ENCODE peak calls at places on chromosomes 6 and 20, in nine cellular contexts. C is kidney epithelial cell, D is spleen, X is ovary, Z is GM12865, A is astrocyte of the cerebellum, K is HCT116, N is neuronal stem cell, U is NB4. Q is an unnamed sample.

GRCh38 chr6:39074486-39074885 is 25.9 kb downstream of the GLP1R start:
- DNase-seq in C (no peak), K (no peak), N (no peak), A (no peak), Z (no peak), D (peak), X (no peak), U (no peak), Q (no peak)

GRCh38 chr6:74606488-74607135 is 599.2 kb downstream of the COL12A1 start:
- DNase-seq in N (no peak), U (peak), C (peak), D (no peak), X (no peak), K (no peak), Z (no peak), A (peak), Q (no peak)

GRCh38 chr20:44134897-44135810 is 51.8 kb downstream of the JPH2 start:
- DNase-seq in A (no peak), N (no peak), K (no peak), U (peak), X (no peak), D (no peak), Z (peak), C (no peak), Q (no peak)

GRCh38 chr20:47876348-47877056 is 91.2 kb upstream of the SULF2 start:
- DNase-seq in X (no peak), A (no peak), N (no peak), C (no peak), U (no peak), Z (no peak), K (no peak), D (no peak), Q (no peak)

GRCh38 chr6:157813757-157814455 is 9.1 kb upstream of the SNX9 start:
- DNase-seq in A (peak), D (no peak), N (no peak), Z (no peak), U (no peak), C (no peak), X (no peak), K (no peak), Q (no peak)

GRCh38 chr6:168596316-168596715 is 155.3 kb downstream of the SMOC2 start:
- DNase-seq in C (no peak), X (no peak), Z (no peak), U (no peak), K (no peak), D (no peak), A (no peak), N (no peak), Q (no peak)

GRCh38 chr6:11012295-11012754 is 31.8 kb downstream of the ELOVL2 start:
- DNase-seq in Z (no peak), U (no peak), K (no peak), X (no peak), C (no peak), D (no peak), N (no peak), A (no peak), Q (no peak)

GRCh38 chr6:43103253-43103876 is 27.3 kb downstream of the PTK7 start:
- DNase-seq in D (no peak), C (no peak), K (no peak), U (no peak), X (no peak), A (no peak), N (no peak), Z (no peak), Q (no peak)

GRCh38 chr20:2814076-2814475 is 711 bp upstream of the C20orf141 start:
- DNase-seq in A (no peak), C (no peak), U (no peak), X (no peak), D (no peak), K (no peak), Z (no peak), N (no peak), Q (no peak)

GRCh38 chr6:105591053-105591452 is 188.2 kb upstream of the PREP start:
- DNase-seq in K (no peak), A (no peak), N (no peak), X (no peak), U (peak), C (no peak), D (no peak), Z (peak), Q (no peak)

GRCh38 chr20:17501701-17502100 is 29.5 kb downstream of the BFSP1 start:
- DNase-seq in K (no peak), N (no peak), U (no peak), D (no peak), A (no peak), C (no peak), X (no peak), Z (no peak), Q (no peak)

GRCh38 chr6:39130691-39131090 is 15.7 kb upstream of the SAYSD1 start:
- DNase-seq in D (no peak), U (no peak), C (no peak), A (no peak), X (no peak), N (no peak), K (no peak), Z (no peak), Q (no peak)

GRCh38 chr6:26235240-26235730 is 129.7 kb upstream of the BTN3A2 start:
- DNase-seq in Z (peak), D (no peak), A (no peak), U (peak), C (no peak), K (no peak), X (no peak), N (no peak), Q (no peak)

DNA sequence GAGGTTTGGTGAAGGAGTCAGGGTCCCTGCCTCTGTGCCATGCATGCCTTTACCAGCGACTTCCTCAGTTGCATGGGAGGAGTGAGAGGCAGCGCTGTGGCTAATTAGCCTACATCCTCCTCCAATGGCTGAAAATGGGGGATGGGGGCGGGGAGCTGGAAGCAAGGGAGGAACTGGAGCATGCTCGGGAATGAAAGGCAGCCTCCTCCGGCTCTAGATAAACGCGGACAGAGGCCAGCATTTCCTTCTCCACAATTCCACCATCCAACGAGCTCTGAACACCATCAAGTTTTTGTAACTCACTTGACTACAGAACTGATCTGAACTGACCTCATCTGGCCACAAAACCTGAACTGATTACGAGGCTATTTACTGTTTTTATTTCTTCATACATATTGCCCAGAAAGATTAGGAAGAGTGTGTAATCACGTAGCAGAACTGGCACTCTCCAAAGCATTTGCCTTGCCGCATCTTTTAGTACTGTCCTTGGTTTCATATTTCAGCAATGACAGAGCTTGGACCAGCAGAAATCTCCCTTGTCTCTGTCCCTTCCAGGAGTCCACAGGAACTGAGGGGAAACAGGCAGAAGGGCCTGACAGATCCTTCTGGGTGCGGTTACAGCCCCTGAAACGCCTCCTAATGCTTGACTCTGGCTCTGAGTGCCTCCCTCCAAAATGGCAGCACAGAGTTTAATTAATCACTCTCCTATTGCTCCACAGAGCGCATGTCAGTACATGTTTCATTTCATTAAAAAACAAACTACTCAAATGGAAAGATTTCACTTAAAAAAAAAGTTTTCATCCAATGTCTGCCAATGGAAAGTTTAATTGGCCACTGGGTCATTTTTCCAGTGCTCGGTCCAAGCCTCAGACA is 58.2 kb upstream of the TRAF3IP2 start:
- DNase-seq in C (no peak), K (no peak), N (peak), X (peak), A (no peak), U (no peak), Z (no peak), D (no peak), Q (no peak)
- H3K4me3 ChIP-seq in C (no peak), K (no peak), N (no peak), X (no peak), A (no peak), U (no peak), Z (no peak), D (no peak), Q (no peak)

DNA sequence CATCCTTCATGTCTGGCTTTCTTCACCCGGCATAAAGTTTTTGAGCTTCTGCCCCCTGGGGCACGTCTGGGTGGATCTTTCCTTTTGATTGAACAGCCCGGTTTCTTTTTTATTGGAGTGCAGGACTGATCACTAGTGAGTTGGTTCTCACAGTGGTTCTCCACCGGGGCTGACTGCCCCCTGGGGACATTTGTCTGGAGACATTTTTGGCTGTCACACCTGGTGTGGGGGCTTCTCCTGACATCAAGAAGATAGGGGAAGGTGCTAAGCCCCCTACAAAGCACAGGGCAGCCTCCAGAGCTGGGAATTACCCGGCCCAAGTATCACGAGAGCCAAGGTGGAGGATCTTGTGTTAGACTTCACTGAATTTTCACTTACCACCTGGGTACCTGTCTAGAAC is 25.7 kb upstream of the IRF4 start:
- DNase-seq in K (no peak), U (no peak), X (no peak), N (no peak), C (no peak), A (no peak), D (peak), Z (no peak), Q (no peak)
- H3K4me3 ChIP-seq in K (no peak), U (no peak), X (no peak), N (peak), C (no peak), A (no peak), D (no peak), Z (no peak), Q (no peak)

GRCh38 chr20:53736757-53737403 is 143.2 kb upstream of the ZNF217 start:
- DNase-seq in K (no peak), C (no peak), Z (peak), N (no peak), X (no peak), D (no peak), A (no peak), U (peak), Q (no peak)

GRCh38 chr20:53737404-53738038 is 143.9 kb upstream of the ZNF217 start:
- DNase-seq in Z (peak), A (no peak), X (no peak), D (no peak), U (peak), K (no peak), N (no peak), C (no peak), Q (no peak)

GRCh38 chr20:53735536-53736050 is 142.0 kb upstream of the ZNF217 start:
- DNase-seq in N (no peak), K (no peak), U (peak), C (peak), X (no peak), Z (peak), D (no peak), A (peak), Q (no peak)

GRCh38 chr20:53738039-53738944 is 144.7 kb upstream of the ZNF217 start:
- DNase-seq in D (no peak), N (no peak), A (peak), U (peak), C (peak), X (peak), Z (peak), K (no peak), Q (no peak)

DNA sequence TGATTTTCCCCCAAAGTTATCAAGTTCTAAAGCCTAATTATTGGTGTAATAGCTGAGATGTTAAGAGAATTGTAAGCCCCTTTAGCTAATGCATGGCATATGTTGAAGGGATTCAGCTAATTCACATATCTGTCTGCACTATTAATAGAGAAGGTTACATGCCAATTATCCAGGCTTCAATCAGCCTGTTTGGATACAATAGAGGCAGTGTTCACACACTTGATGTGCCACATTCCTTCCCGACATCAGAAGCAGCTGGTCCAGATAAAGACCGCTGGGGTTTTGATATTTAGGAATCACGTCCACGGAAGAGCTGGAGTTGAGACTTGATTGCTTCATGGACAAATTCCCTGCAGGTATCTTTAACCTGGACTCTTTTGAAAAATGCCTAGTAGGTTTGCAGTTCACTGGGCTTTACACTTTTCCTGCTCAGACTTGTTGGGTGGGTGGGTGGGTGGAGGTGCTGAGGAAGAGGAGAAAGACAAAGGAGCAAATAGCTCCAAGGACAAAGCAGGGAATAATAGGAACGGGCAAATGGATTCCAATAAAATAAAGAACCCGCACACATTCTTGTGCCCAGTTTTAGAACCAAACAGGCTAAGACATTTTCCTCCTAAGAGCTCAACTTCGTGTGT is 142.6 kb upstream of the ZNF217 start:
- DNase-seq in A (no peak), X (no peak), U (no peak), Z (no peak), D (no peak), N (no peak), K (no peak), C (no peak), Q (no peak)
- H3K4me3 ChIP-seq in A (no peak), X (no peak), U (peak), Z (no peak), D (no peak), N (no peak), K (no peak), C (no peak), Q (no peak)

DNA sequence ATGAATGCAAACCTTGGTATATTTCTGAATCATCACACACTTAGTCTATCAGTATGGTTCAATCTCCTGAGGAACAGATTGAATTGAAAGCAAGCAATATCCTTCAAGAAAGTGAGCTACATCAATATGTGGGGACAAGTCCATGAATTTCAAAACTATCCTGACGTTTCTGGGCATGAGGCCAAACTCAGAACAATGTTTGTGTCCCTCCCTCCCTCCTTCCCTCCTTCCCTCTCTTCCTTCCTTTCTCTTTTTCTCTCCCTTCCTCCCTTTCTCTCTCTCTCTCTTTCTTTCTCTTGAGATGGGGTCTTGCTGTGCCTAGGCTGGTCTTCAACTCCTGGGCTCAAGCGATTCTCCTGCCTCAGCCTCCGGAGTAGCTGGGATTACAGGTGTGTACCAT is 27.9 kb upstream of the SYNCRIP start:
- DNase-seq in K (no peak), U (peak), D (no peak), Z (no peak), X (no peak), A (no peak), C (no peak), N (no peak), Q (no peak)
- H3K4me3 ChIP-seq in K (no peak), U (no peak), D (no peak), Z (no peak), X (no peak), A (no peak), C (no peak), N (no peak), Q (no peak)